ENCODE peak calls at places on chromosomes 3 and 15, in five cellular contexts. B is nephron progenitor cell, R is GM10248, J is fibroblast of pulmonary artery, M is A549. F is an unnamed sample.
A peak's percentile ranks its signal among the peaks of the same experiment; 100 is the strongest.

GRCh38 chr3:43707998-43708397 is 17.3 kb downstream of the ABHD5 start:
- DNase-seq in M (peak; percentile 33), R (no peak), B (no peak), J (peak; percentile 89), F (no peak)

GRCh38 chr15:71261934-71262333 is 146.7 kb downstream of the THSD4 start:
- DNase-seq in R (no peak), J (no peak), B (no peak), M (no peak), F (no peak)

GRCh38 chr3:71345429-71346027 is 238.0 kb downstream of the FOXP1 start:
- DNase-seq in M (no peak), R (no peak), B (no peak), J (peak; percentile 52), F (no peak)

GRCh38 chr3:168884353-168884903 is 779.1 kb downstream of the MECOM start:
- DNase-seq in B (no peak), R (no peak), J (peak; percentile 93), M (no peak), F (no peak)

GRCh38 chr3:174440741-174441587 is 418.2 kb upstream of the NAALADL2 start:
- DNase-seq in M (peak; percentile 20), J (peak; percentile 94), R (peak; percentile 33), B (peak; percentile 88), F (peak; percentile 92)

GRCh38 chr3:52512105-52512504 is 17.0 kb downstream of the STAB1 start:
- DNase-seq in M (no peak), J (no peak), R (no peak), B (no peak), F (no peak)

GRCh38 chr3:52404391-52404790 is 40.5 kb downstream of the SEMA3G start:
- DNase-seq in J (no peak), R (no peak), B (no peak), M (no peak), F (no peak)

GRCh38 chr3:95899911-95900310 is 914.5 kb upstream of the EPHA6 start:
- DNase-seq in R (no peak), M (no peak), B (no peak), J (peak; percentile 11), F (no peak)

GRCh38 chr3:22039156-22039555 is 288.1 kb upstream of the ZNF385D start:
- DNase-seq in B (no peak), M (no peak), R (no peak), J (no peak), F (no peak)

GRCh38 chr15:39735120-39735717 is 47.4 kb downstream of the FSIP1 start:
- DNase-seq in M (no peak), B (no peak), R (no peak), J (no peak), F (no peak)

F was measured in SK-N-DZ.